ENCODE peak calls at places on chromosomes 12 and 14, in eight cellular contexts. C, O, J, M, G, A, V and E are unnamed samples.

GRCh38 chr14:71403673-71404072 is 496.4 kb downstream of the PCNX1 start:
- DNase-seq in C (no peak), O (no peak), J (no peak), M (no peak), G (peak; percentile 32), A (no peak), V (peak; percentile 39), E (peak; percentile 44)

GRCh38 chr14:56524971-56525677 is 54.5 kb upstream of the TMEM260 start:
- DNase-seq in C (no peak), O (no peak), J (no peak), M (no peak), G (no peak), A (no peak), V (no peak), E (no peak)

GRCh38 chr14:100438678-100439592 is 115.8 kb downstream of the SLC25A47 start:
- DNase-seq in C (peak; percentile 58), O (no peak), J (peak; percentile 6), M (no peak), G (no peak), A (peak; percentile 98), V (no peak), E (no peak)

GRCh38 chr12:115916910-115917668 is 360.4 kb downstream of the MED13L start:
- DNase-seq in C (peak; percentile 10), O (peak; percentile 61), J (peak; percentile 5), M (peak; percentile 50), G (peak; percentile 60), A (no peak), V (peak; percentile 74), E (peak; percentile 48)

GRCh38 chr12:131759176-131759575 is 48.3 kb downstream of the SFSWAP start:
- DNase-seq in C (no peak), O (no peak), J (no peak), M (no peak), G (no peak), A (no peak), V (no peak), E (no peak)

GRCh38 chr12:67671419-67671818 is 22.9 kb downstream of the DYRK2 start:
- DNase-seq in C (peak; percentile 28), O (no peak), J (no peak), M (no peak), G (no peak), A (no peak), V (no peak), E (no peak)

GRCh38 chr12:113586461-113586860 is 114.8 kb upstream of the LHX5 start:
- DNase-seq in C (no peak), O (no peak), J (no peak), M (no peak), G (no peak), A (no peak), V (no peak), E (no peak)

GRCh38 chr12:3604750-3605638 is 114.0 kb downstream of the PRMT8 start:
- DNase-seq in C (peak; percentile 4), O (peak; percentile 37), J (peak; percentile 41), M (no peak), G (no peak), A (no peak), V (no peak), E (no peak)

GRCh38 chr14:94020267-94020666 is 5.9 kb upstream of the OTUB2 start:
- DNase-seq in C (no peak), O (no peak), J (no peak), M (no peak), G (no peak), A (no peak), V (no peak), E (no peak)

GRCh38 chr12:132185698-132186097 is 41.4 kb downstream of the NOC4L start:
- DNase-seq in C (no peak), O (no peak), J (no peak), M (no peak), G (no peak), A (no peak), V (no peak), E (peak; percentile 19)

GRCh38 chr12:49750027-49750977 is 8.9 kb downstream of the TMBIM6 start:
- DNase-seq in C (peak; percentile 54), O (no peak), J (peak; percentile 43), M (no peak), G (no peak), A (no peak), V (no peak), E (peak; percentile 44)

GRCh38 chr12:19437996-19438395 is 1.3 kb upstream of the AEBP2 start:
- DNase-seq in C (no peak), O (no peak), J (no peak), M (no peak), G (no peak), A (no peak), V (no peak), E (no peak)

GRCh38 chr12:31019561-31020308 is 53.9 kb upstream of the DDX11 start:
- DNase-seq in C (no peak), O (peak; percentile 4), J (no peak), M (no peak), G (no peak), A (no peak), V (no peak), E (no peak)

GRCh38 chr12:28424965-28425364 is 234.7 kb downstream of the CCDC91 start:
- DNase-seq in C (no peak), O (peak; percentile 20), J (peak; percentile 97), M (no peak), G (no peak), A (no peak), V (no peak), E (no peak)

GRCh38 chr12:98294426-98294825 is 221.0 kb upstream of the TMPO start:
- DNase-seq in C (no peak), O (no peak), J (no peak), M (no peak), G (no peak), A (no peak), V (no peak), E (no peak)

GRCh38 chr12:98297557-98297956 is 217.8 kb upstream of the TMPO start:
- DNase-seq in C (no peak), O (no peak), J (no peak), M (no peak), G (no peak), A (no peak), V (no peak), E (no peak)

GRCh38 chr12:98291828-98292227 is 223.6 kb upstream of the TMPO start:
- DNase-seq in C (no peak), O (no peak), J (no peak), M (no peak), G (no peak), A (no peak), V (no peak), E (no peak)

GRCh38 chr12:98296462-98297079 is 218.8 kb upstream of the TMPO start:
- DNase-seq in C (no peak), O (no peak), J (no peak), M (peak; percentile 20), G (no peak), A (no peak), V (no peak), E (peak; percentile 8)

DNA sequence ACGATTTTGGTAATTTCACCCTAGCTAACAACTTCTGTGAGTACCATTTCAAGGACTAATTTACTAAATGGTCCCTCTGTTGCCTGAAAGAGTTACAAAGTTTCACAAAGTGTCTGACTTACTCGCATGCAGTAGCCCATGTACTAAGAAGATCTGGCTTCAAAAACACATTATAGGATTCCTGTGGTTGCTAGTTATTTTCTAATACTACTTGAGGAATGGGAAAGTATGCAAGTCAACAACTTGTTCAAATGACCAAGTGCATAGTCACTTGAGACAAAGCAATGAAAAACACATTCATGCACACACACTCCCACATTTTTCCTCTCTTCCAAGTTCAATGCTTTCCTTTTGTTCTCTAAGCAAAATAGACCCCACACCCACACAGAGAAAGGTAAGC is 219.7 kb upstream of the TMPO start:
- DNase-seq in C (no peak), O (no peak), J (no peak), M (no peak), G (no peak), A (no peak), V (no peak), E (no peak)
- H3K4me3 ChIP-seq in C (no peak overlapping the region), O (no peak overlapping the region), J (no peak overlapping the region), M (no peak overlapping the region), G (no peak overlapping the region), A (no peak overlapping the region), V (no peak overlapping the region), E (no peak overlapping the region)

DNA sequence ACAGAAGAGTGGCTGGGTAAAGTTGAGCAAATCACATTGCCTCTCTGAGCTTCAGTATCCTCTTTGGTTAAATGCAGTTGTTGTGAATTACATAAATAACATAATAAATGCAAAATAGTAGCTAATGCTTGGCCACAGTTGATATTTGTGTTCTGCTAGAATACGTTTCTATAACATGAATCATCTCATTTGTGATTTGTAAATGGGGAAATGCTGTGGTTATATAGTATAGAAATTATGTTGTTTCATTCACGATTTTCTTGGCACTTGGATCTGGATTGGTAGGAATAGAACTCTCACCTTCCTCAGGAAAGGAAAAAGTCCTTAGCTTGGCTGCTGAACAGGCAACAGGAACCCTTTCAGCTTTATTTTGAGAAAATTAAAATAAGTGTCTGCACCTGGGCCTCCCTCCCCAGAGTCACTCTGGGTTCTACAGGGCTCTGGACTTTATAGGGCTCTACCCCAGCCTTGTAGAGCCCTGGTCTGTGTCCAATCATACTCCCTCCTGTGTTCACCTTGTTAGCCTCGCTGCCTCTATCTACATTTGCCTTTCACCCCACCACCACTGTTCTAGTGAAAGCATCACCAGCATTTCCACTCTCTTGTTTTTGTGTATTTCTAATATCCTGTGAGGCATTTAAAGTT is 107.7 kb upstream of the BCAT1 start:
- DNase-seq in C (no peak), O (no peak), J (no peak), M (no peak), G (no peak), A (no peak), V (no peak), E (no peak)
- H3K4me3 ChIP-seq in C (no peak overlapping the region), O (no peak overlapping the region), J (no peak overlapping the region), M (no peak overlapping the region), G (no peak overlapping the region), A (no peak overlapping the region), V (no peak overlapping the region), E (no peak overlapping the region)

DNA sequence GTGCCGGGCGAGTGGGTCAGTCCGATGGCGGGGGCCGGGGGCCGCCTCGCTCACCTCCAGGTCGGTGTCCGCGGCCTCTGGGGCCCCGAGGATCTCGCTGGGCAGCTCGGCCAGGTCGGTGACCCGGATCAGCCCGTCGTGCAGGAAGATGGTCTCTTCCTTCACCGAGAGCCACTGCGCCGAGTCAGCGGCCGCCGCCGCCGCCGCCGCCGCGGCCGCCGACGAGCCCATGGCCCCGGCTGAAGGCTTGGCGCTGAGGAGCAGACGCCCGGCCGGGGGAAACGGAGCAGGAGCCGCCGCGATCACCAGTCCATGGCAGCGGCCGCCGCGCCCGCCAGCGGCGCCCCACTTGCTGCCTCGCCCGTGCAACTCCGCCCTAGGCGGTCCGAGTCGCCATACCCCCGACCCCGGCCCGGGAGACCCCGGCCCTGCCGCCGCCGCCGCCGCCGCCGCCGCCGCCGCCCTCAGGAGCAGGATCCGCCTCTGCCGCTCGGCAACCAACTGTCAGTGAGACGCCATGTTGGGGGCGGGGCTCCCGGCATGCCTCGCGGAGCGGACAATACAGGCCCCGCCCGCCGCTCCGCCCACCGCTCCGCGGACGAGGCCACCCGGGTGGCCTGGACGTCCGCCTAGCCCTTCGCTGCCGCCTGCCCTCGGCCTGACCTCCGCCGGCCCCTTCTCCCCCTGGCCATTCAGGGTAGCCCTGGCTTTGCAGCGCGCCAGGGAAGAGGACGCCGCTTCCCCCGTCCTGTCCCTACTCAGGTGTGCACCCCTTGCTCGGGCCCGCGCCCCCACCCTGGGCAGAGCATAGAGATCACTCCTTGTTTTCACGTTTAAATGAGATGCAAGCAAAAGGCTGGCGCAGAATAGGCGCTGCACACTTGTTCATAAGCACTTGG is at the start of gene HECTD4:
- DNase-seq in C (peak; percentile 80), O (peak; percentile 92), J (peak; percentile 84), M (peak; percentile 94), G (peak; percentile 95), A (peak; percentile 95), V (peak; percentile 90), E (peak; percentile 92)
- H3K4me3 ChIP-seq in C (peak within 1 kb of the TSS; percentile 66), O (peak within 1 kb of the TSS; percentile 64), J (peak within 1 kb of the TSS; percentile 71), M (peak within 1 kb of the TSS; percentile 90), G (peak within 1 kb of the TSS; percentile 57), A (peak within 1 kb of the TSS; percentile 96), V (peak within 1 kb of the TSS; percentile 86), E (peak within 1 kb of the TSS; percentile 88)

GRCh38 chr12:100068305-100068704 is 74.4 kb downstream of the BLTP3B start:
- DNase-seq in C (no peak), O (no peak), J (no peak), M (no peak), G (no peak), A (no peak), V (no peak), E (no peak)
- H3K4me3 ChIP-seq in C (no peak overlapping the region), O (no peak overlapping the region), J (no peak overlapping the region), M (no peak overlapping the region), G (no peak overlapping the region), A (no peak overlapping the region), V (no peak overlapping the region), E (no peak overlapping the region)